ENCODE peak calls at places on chromosomes 1 and 21, in eight cellular contexts. K, A, S, D, C, R, P and Q are unnamed samples. For H3K27me3, the result is how much of the 10 kb centered on the place peaks cover.

GRCh38 chr1:108327534-108328462 is 83.9 kb upstream of the NBPF4 start:
- DNase-seq in S (no peak), P (no peak), R (peak), K (no peak), D (peak), A (peak), C (no peak), Q (no peak)

GRCh38 chr1:230403442-230403841 is 22.7 kb downstream of the PGBD5 start:
- DNase-seq in C (no peak), S (no peak), K (no peak), A (no peak), P (no peak), D (peak), R (no peak), Q (no peak)

GRCh38 chr1:61160526-61160925 is 78.2 kb downstream of the NFIA start:
- DNase-seq in C (no peak), S (no peak), D (no peak), R (no peak), K (no peak), A (no peak), P (no peak), Q (no peak)

GRCh38 chr1:1088801-1089680 is 14.9 kb upstream of the RNF223 start:
- DNase-seq in S (no peak), K (no peak), C (no peak), P (peak), A (no peak), D (no peak), R (no peak), Q (no peak)

GRCh38 chr1:58594556-58594955 is 17.5 kb upstream of the TACSTD2 start:
- DNase-seq in R (no peak), P (no peak), A (no peak), K (no peak), D (no peak), C (no peak), S (no peak), Q (no peak)

GRCh38 chr1:100810360-100810759 is 84.3 kb downstream of the EXTL2 start:
- DNase-seq in K (no peak), S (no peak), R (no peak), D (no peak), C (no peak), A (no peak), P (no peak), Q (no peak)

GRCh38 chr1:7042322-7043231 is 257.3 kb downstream of the CAMTA1 start:
- DNase-seq in R (no peak), D (peak), K (peak), C (peak), P (no peak), A (peak), S (no peak), Q (no peak)

GRCh38 chr1:182383037-182383661 is 8.4 kb downstream of the GLUL start:
- DNase-seq in C (no peak), R (no peak), P (no peak), A (no peak), D (no peak), K (no peak), S (no peak), Q (no peak)

GRCh38 chr1:207831517-207832327 is 79.2 kb downstream of the CD34 start:
- DNase-seq in A (no peak), C (no peak), R (no peak), P (no peak), S (no peak), D (no peak), K (no peak), Q (no peak)

GRCh38 chr21:19553930-19554615 is 1150.5 kb upstream of the TMPRSS15 start:
- DNase-seq in P (no peak), R (peak), A (no peak), C (peak), S (no peak), D (peak), K (no peak), Q (no peak)

GRCh38 chr1:145892486-145893087 is 6.9 kb upstream of the ANKRD35 start:
- DNase-seq in A (no peak), K (peak), R (no peak), P (no peak), C (peak), S (peak), D (no peak), Q (no peak)
- H3K4me3 ChIP-seq in A (no peak), K (no peak), R (no peak), P (no peak), C (peak), S (peak), D (peak), Q (no peak)

DNA sequence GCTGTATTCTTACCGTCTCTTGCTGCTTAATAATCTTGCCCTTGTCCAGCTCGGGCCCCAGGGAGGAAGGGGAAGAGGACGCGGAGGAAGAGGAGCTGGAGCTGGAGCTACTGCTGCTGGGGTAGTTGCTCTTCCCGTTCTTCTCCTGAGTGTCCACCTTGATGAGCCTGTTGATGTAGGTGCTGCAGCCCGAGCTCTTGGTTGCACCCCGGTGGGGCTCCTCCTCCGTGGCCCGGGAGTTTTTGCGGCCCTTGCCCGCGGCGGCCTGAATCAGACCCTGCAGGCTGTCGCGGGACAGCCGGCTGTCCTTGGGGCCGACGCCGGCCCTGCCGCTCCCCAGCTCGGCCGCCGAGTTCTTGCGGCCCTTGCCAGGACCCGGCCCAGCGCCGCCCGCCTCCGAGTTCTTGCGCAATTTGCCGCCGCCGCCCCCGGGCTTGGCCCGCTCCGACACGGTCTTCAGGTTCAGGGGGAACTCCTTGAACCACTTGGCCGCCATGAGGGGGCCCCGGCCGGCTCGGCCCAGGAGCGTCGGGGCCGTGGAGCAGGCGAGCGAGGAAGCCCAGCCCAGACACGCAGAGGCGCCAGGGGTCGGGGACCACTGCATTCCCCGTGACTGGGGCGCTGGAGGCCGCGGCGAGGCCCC is 475 bp upstream of the TDRD10 start:
- DNase-seq in D (peak), C (peak), P (peak), K (peak), R (no peak), A (no peak), S (peak), Q (peak)
- H3K27me3 ChIP-seq in D (half or more), C (half or more), P (half or more), K (under half), R (half or more), A (under half), S (half or more), Q (under half)

GRCh38 chr1:217881131-217881543 is 250.0 kb downstream of the SPATA17 start:
- DNase-seq in P (no peak), K (no peak), C (no peak), D (no peak), R (no peak), S (no peak), A (no peak), Q (no peak)

GRCh38 chr1:217881607-217882332 is 250.6 kb downstream of the SPATA17 start:
- DNase-seq in D (no peak), R (peak), A (no peak), S (no peak), K (no peak), C (no peak), P (no peak), Q (no peak)
- H3K4me3 ChIP-seq in D (no peak), R (no peak), A (no peak), S (no peak), K (no peak), C (no peak), P (no peak), Q (no peak)

GRCh38 chr1:44412591-44412990 is 7.5 kb downstream of the RNF220 start:
- DNase-seq in R (no peak), C (peak), D (no peak), P (no peak), K (no peak), A (no peak), S (no peak), Q (no peak)
- H3K27me3 ChIP-seq in R (half or more), C (half or more), D (half or more), P (half or more), K (under half), A (under half), S (half or more), Q (half or more)

GRCh38 chr1:217079579-217079978 is 356.4 kb upstream of the ESRRG start:
- DNase-seq in C (no peak), P (no peak), K (no peak), A (no peak), S (no peak), R (no peak), D (no peak), Q (no peak)
- H3K4me3 ChIP-seq in C (no peak), P (no peak), K (no peak), A (no peak), S (no peak), R (no peak), D (no peak), Q (no peak)

GRCh38 chr1:201501812-201502510 is 5.0 kb downstream of the CSRP1 start:
- DNase-seq in R (no peak), S (no peak), P (no peak), K (no peak), C (peak), A (no peak), D (peak), Q (no peak)
- H3K27me3 ChIP-seq in R (under half), S (under half), P (under half), K (under half), C (under half), A (under half), D (under half), Q (under half)